ENCODE peak calls at places on chromosomes 5 and 9, in ten cellular contexts. U, F, Y, H, V, G, Z, O, C and A are unnamed samples.

GRCh38 chr5:107074991-107075390 is 595.7 kb downstream of the EFNA5 start:
- DNase-seq in Y (no peak), U (no peak), G (no peak), V (no peak), C (no peak), Z (no peak), O (no peak), H (no peak), F (no peak), A (no peak)

GRCh38 chr9:135249191-135249590 is 161.7 kb downstream of the OLFM1 start:
- DNase-seq in G (peak), U (no peak), H (no peak), O (no peak), Y (no peak), C (no peak), Z (no peak), F (no peak), V (no peak), A (no peak)

GRCh38 chr5:172772112-172772906 is 1.3 kb upstream of the DUSP1 start:
- DNase-seq in H (peak), U (peak), Z (no peak), V (peak), O (peak), F (peak), C (peak), G (peak), Y (no peak), A (peak)

GRCh38 chr9:5510991-5511390 is 660 bp downstream of the PDCD1LG2 start:
- DNase-seq in Z (no peak), G (no peak), C (no peak), V (no peak), O (no peak), F (no peak), U (no peak), Y (no peak), H (no peak), A (no peak)

GRCh38 chr5:37132646-37133045 is 116.5 kb downstream of the CPLANE1 start:
- DNase-seq in C (no peak), V (no peak), U (no peak), H (no peak), F (no peak), O (no peak), G (no peak), Z (no peak), Y (no peak), A (no peak)

GRCh38 chr5:141941307-141941706 is 16.7 kb downstream of the PCDH12 start:
- DNase-seq in O (no peak), F (no peak), V (no peak), Y (no peak), U (no peak), Z (no peak), H (no peak), C (no peak), G (no peak), A (no peak)

GRCh38 chr5:130808691-130809090 is 356.4 kb downstream of the HINT1 start:
- DNase-seq in V (no peak), H (no peak), C (no peak), Y (no peak), F (no peak), U (no peak), Z (no peak), G (no peak), O (no peak), A (no peak)

GRCh38 chr5:1951165-1951816 is 68.6 kb upstream of the IRX4 start:
- DNase-seq in C (no peak), V (no peak), U (no peak), O (no peak), Z (no peak), F (no peak), Y (no peak), H (no peak), G (no peak), A (no peak)

GRCh38 chr9:95276395-95276954 is 41.0 kb downstream of the FANCC start:
- DNase-seq in C (no peak), Z (no peak), Y (no peak), V (no peak), G (no peak), O (no peak), H (no peak), F (no peak), U (no peak), A (no peak)

GRCh38 chr9:745761-746414 is 95.6 kb upstream of the DMRT1 start:
- DNase-seq in Z (no peak), U (no peak), G (no peak), Y (no peak), F (no peak), V (no peak), C (no peak), O (no peak), H (no peak), A (no peak)

GRCh38 chr5:15737036-15737821 is 237.2 kb downstream of the FBXL7 start:
- DNase-seq in H (no peak), C (no peak), O (no peak), V (no peak), Z (no peak), U (no peak), F (no peak), Y (no peak), G (no peak), A (no peak)

GRCh38 chr9:78030553-78031270 is 899 bp downstream of the GNAQ start:
- DNase-seq in V (peak), O (peak), Z (no peak), Y (no peak), G (peak), C (peak), F (no peak), H (peak), U (peak), A (peak)

GRCh38 chr9:114037961-114038723 is 40.0 kb downstream of the AMBP start:
- DNase-seq in H (no peak), Y (no peak), G (no peak), Z (no peak), F (peak), U (peak), V (no peak), O (peak), C (peak), A (no peak)

GRCh38 chr5:97534166-97534565 is 351.1 kb upstream of the RIOK2 start:
- DNase-seq in Y (peak), H (peak), Z (no peak), C (peak), V (peak), U (no peak), O (peak), G (no peak), F (no peak), A (peak)

GRCh38 chr5:148261221-148261620 is 7.4 kb upstream of the SPINK13 start:
- DNase-seq in Z (no peak), H (no peak), C (no peak), F (no peak), U (no peak), V (no peak), O (no peak), G (no peak), Y (no peak), A (no peak)

DNA sequence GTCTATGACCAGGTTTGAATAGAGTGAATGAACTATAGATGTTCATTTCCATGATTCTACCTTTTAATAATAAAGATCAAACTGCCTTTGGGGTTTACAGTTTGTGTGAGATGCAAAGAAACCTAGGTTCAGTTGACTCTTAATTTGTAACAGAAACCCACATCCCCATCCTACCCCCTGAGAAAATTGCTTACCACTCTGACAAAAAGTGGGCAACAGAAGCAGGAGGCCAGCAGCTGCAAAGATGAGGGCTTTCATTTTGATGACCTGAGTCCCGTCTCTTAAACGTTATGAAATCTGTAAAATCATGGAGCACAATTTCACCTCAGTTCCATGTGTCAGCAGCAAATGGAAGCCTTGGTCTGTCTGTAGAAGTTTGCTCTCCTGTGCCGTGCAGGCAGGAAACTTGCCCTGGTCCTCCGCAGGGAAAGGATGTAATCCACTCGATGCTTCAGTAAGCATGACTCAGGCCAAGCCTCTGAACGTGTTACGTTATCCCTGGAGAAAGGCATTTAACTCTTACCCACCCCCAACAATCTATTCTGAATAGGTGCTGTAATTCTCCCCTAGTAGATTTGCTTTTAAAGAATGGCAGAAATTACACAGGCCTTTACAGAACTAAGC is at the start of gene F2RL2:
- DNase-seq in H (peak), G (peak), U (no peak), C (peak), Z (no peak), V (no peak), Y (no peak), O (no peak), F (no peak), A (no peak)
- TF ChIP-seq POLR2A in H (no peak), G (no peak), U (no peak), C (no peak), Z (no peak), V (no peak), Y (no peak), O (no peak), F (no peak), A (no peak)

GRCh38 chr5:75235711-75236110 is 967 bp downstream of the ANKRD31 start:
- DNase-seq in G (no peak), O (no peak), Y (no peak), V (no peak), H (peak), Z (no peak), U (no peak), F (no peak), C (no peak), A (no peak)

GRCh38 chr5:75242067-75242466 is 5.4 kb upstream of the ANKRD31 start:
- DNase-seq in C (no peak), U (no peak), F (no peak), H (no peak), V (no peak), O (no peak), Y (no peak), Z (no peak), G (no peak), A (no peak)

GRCh38 chr5:75239681-75240080 is 3.0 kb upstream of the ANKRD31 start:
- DNase-seq in C (no peak), V (no peak), G (no peak), F (no peak), H (no peak), O (no peak), U (no peak), Z (no peak), Y (peak), A (no peak)

GRCh38 chr5:75234251-75234650 is 2.4 kb downstream of the ANKRD31 start:
- DNase-seq in H (no peak), Z (no peak), C (no peak), V (no peak), O (no peak), G (no peak), U (no peak), Y (no peak), F (no peak), A (no peak)

GRCh38 chr5:75236322-75237316 is at the start of gene ANKRD31:
- DNase-seq in C (peak), O (peak), F (no peak), H (peak), Y (peak), U (peak), V (peak), Z (peak), G (peak), A (peak)
- TF ChIP-seq POLR2A in C (peak), O (peak), F (no peak), H (peak), Y (no peak), U (no peak), V (peak), Z (peak), G (peak), A (no peak)

GRCh38 chr5:16937023-16937379 is 913 bp upstream of the MYO10 start:
- DNase-seq in H (no peak), F (no peak), Z (no peak), G (no peak), O (peak), U (no peak), Y (no peak), C (no peak), V (peak), A (peak)

GRCh38 chr5:16934669-16935068 is 1.4 kb downstream of the MYO10 start:
- DNase-seq in O (no peak), V (no peak), Z (no peak), C (no peak), G (no peak), U (no peak), F (no peak), H (no peak), Y (no peak), A (no peak)

GRCh38 chr5:16937503-16938161 is 1.5 kb upstream of the MYO10 start:
- DNase-seq in Z (no peak), U (no peak), Y (no peak), F (no peak), O (no peak), V (no peak), H (no peak), C (no peak), G (no peak), A (no peak)

GRCh38 chr5:16935271-16936149 is 578 bp downstream of the MYO10 start:
- DNase-seq in C (peak), O (peak), Z (no peak), G (peak), H (peak), V (peak), F (no peak), U (peak), Y (no peak), A (peak)

GRCh38 chr5:16936150-16937022 is at the start of gene MYO10:
- DNase-seq in G (peak), C (peak), F (no peak), Y (no peak), Z (no peak), O (peak), V (peak), U (peak), H (peak), A (peak)
- TF ChIP-seq POLR2A in G (peak), C (peak), F (no peak), Y (peak), Z (no peak), O (peak), V (peak), U (no peak), H (no peak), A (no peak)

GRCh38 chr9:97954550-97954989 is 16.6 kb upstream of the HEMGN start:
- DNase-seq in H (peak), Z (no peak), C (no peak), O (peak), U (no peak), F (no peak), Y (peak), V (peak), G (no peak), A (peak)
- TF ChIP-seq POLR2A in H (no peak), Z (no peak), C (no peak), O (no peak), U (no peak), F (no peak), Y (no peak), V (no peak), G (no peak), A (no peak)